ENCODE peak calls at places on chromosomes 5 and 9, in seven cellular contexts. One of them, this sample, is unnamed.

GRCh38 chr5:116938488-116938887 is 363.9 kb upstream of the SEMA6A start:
- DNase-seq in IMR-90: no peak
- DNase-seq in H9: peak
- DNase-seq in neuronal stem cell: peak
- DNase-seq in H1: no peak
- DNase-seq in mesenchymal stem cell: peak
- DNase-seq in trophoblast cell: no peak
- DNase-seq in this sample: peak

GRCh38 chr5:178340187-178340586 is 107.6 kb upstream of the PHYKPL start:
- DNase-seq in H9: no peak
- DNase-seq in IMR-90: no peak
- DNase-seq in H1: no peak
- DNase-seq in neuronal stem cell: no peak
- DNase-seq in mesenchymal stem cell: no peak
- DNase-seq in trophoblast cell: no peak
- DNase-seq in this sample: no peak

GRCh38 chr9:121026260-121026691 is 23.8 kb downstream of the C5 start:
- DNase-seq in H9: no peak
- DNase-seq in trophoblast cell: peak
- DNase-seq in IMR-90: no peak
- DNase-seq in neuronal stem cell: no peak
- DNase-seq in mesenchymal stem cell: peak
- DNase-seq in H1: no peak
- DNase-seq in this sample: no peak

GRCh38 chr9:20225841-20226240 is 396.5 kb downstream of the MLLT3 start:
- DNase-seq in mesenchymal stem cell: no peak
- DNase-seq in IMR-90: no peak
- DNase-seq in trophoblast cell: no peak
- DNase-seq in H9: no peak
- DNase-seq in H1: no peak
- DNase-seq in neuronal stem cell: no peak
- DNase-seq in this sample: no peak

GRCh38 chr9:68947842-68948569 is 65.9 kb downstream of the PRKACG start:
- DNase-seq in trophoblast cell: peak
- DNase-seq in IMR-90: no peak
- DNase-seq in H1: no peak
- DNase-seq in mesenchymal stem cell: no peak
- DNase-seq in neuronal stem cell: no peak
- DNase-seq in H9: no peak
- DNase-seq in this sample: peak

GRCh38 chr5:148452499-148453193 is 68.9 kb downstream of the FBXO38 start:
- DNase-seq in H9: no peak
- DNase-seq in trophoblast cell: no peak
- DNase-seq in H1: no peak
- DNase-seq in IMR-90: no peak
- DNase-seq in mesenchymal stem cell: no peak
- DNase-seq in neuronal stem cell: no peak
- DNase-seq in this sample: no peak

GRCh38 chr9:29212590-29213373 is 1639.5 kb upstream of the C9orf72 start:
- DNase-seq in trophoblast cell: no peak
- DNase-seq in mesenchymal stem cell: peak
- DNase-seq in H1: peak
- DNase-seq in IMR-90: no peak
- DNase-seq in neuronal stem cell: peak
- DNase-seq in H9: peak
- DNase-seq in this sample: peak

GRCh38 chr5:53991942-53992341 is 318.4 kb downstream of the ARL15 start:
- DNase-seq in mesenchymal stem cell: no peak
- DNase-seq in H9: no peak
- DNase-seq in IMR-90: no peak
- DNase-seq in H1: no peak
- DNase-seq in trophoblast cell: peak
- DNase-seq in neuronal stem cell: no peak
- DNase-seq in this sample: peak

GRCh38 chr5:150540615-150541396 is 32.9 kb downstream of the NDST1 start:
- DNase-seq in IMR-90: peak
- DNase-seq in trophoblast cell: no peak
- DNase-seq in neuronal stem cell: no peak
- DNase-seq in H9: no peak
- DNase-seq in H1: no peak
- DNase-seq in mesenchymal stem cell: peak
- DNase-seq in this sample: no peak

GRCh38 chr5:33612386-33612785 is 171.6 kb downstream of the TARS1 start:
- DNase-seq in trophoblast cell: no peak
- DNase-seq in mesenchymal stem cell: peak
- DNase-seq in IMR-90: peak
- DNase-seq in neuronal stem cell: no peak
- DNase-seq in H9: no peak
- DNase-seq in H1: no peak
- DNase-seq in this sample: no peak

GRCh38 chr9:93663877-93664548 is 87.6 kb downstream of the PHF2 start:
- DNase-seq in trophoblast cell: no peak
- DNase-seq in neuronal stem cell: no peak
- DNase-seq in mesenchymal stem cell: no peak
- DNase-seq in H9: no peak
- DNase-seq in H1: no peak
- DNase-seq in IMR-90: no peak
- DNase-seq in this sample: no peak

GRCh38 chr9:1151691-1152090 is 101.5 kb downstream of the DMRT2 start:
- DNase-seq in trophoblast cell: no peak
- DNase-seq in neuronal stem cell: no peak
- DNase-seq in mesenchymal stem cell: no peak
- DNase-seq in H9: no peak
- DNase-seq in IMR-90: no peak
- DNase-seq in H1: no peak
- DNase-seq in this sample: no peak

GRCh38 chr5:101288633-101289032 is 385.6 kb upstream of the ST8SIA4 start:
- DNase-seq in H9: no peak
- DNase-seq in IMR-90: no peak
- DNase-seq in mesenchymal stem cell: no peak
- DNase-seq in neuronal stem cell: no peak
- DNase-seq in trophoblast cell: no peak
- DNase-seq in H1: no peak
- DNase-seq in this sample: no peak

GRCh38 chr5:3899093-3899492 is 303.5 kb downstream of the IRX1 start:
- DNase-seq in trophoblast cell: no peak
- DNase-seq in H9: no peak
- DNase-seq in neuronal stem cell: no peak
- DNase-seq in H1: no peak
- DNase-seq in IMR-90: no peak
- DNase-seq in mesenchymal stem cell: no peak
- DNase-seq in this sample: peak

GRCh38 chr5:159955056-159955624 is 38.9 kb downstream of the ADRA1B start:
- DNase-seq in H1: no peak
- DNase-seq in IMR-90: no peak
- DNase-seq in trophoblast cell: peak
- DNase-seq in H9: no peak
- DNase-seq in neuronal stem cell: no peak
- DNase-seq in mesenchymal stem cell: no peak
- DNase-seq in this sample: no peak

GRCh38 chr9:68703672-68704071 is 1.4 kb upstream of the PIP5K1B start:
- DNase-seq in IMR-90: no peak
- DNase-seq in H9: no peak
- DNase-seq in mesenchymal stem cell: no peak
- DNase-seq in neuronal stem cell: no peak
- DNase-seq in trophoblast cell: no peak
- DNase-seq in H1: no peak
- DNase-seq in this sample: no peak

GRCh38 chr5:74894351-74894750 is 28.2 kb upstream of the FAM169A start:
- DNase-seq in H1: no peak
- DNase-seq in neuronal stem cell: no peak
- DNase-seq in IMR-90: no peak
- DNase-seq in mesenchymal stem cell: no peak
- DNase-seq in trophoblast cell: no peak
- DNase-seq in H9: no peak
- DNase-seq in this sample: no peak

GRCh38 chr9:70315389-70315788 is 56.6 kb downstream of the SMC5 start:
- DNase-seq in H9: no peak
- DNase-seq in neuronal stem cell: no peak
- DNase-seq in H1: no peak
- DNase-seq in trophoblast cell: peak
- DNase-seq in mesenchymal stem cell: no peak
- DNase-seq in IMR-90: peak
- DNase-seq in this sample: no peak

GRCh38 chr5:337565-338130 is 16.1 kb downstream of the AHRR start:
- DNase-seq in trophoblast cell: peak
- DNase-seq in H9: peak
- DNase-seq in H1: no peak
- DNase-seq in IMR-90: peak
- DNase-seq in mesenchymal stem cell: peak
- DNase-seq in neuronal stem cell: no peak
- DNase-seq in this sample: peak

GRCh38 chr5:158463971-158464370 is 605.0 kb upstream of the CLINT1 start:
- DNase-seq in H1: no peak
- DNase-seq in mesenchymal stem cell: no peak
- DNase-seq in IMR-90: peak
- DNase-seq in neuronal stem cell: no peak
- DNase-seq in H9: no peak
- DNase-seq in trophoblast cell: peak
- DNase-seq in this sample: no peak

GRCh38 chr9:38467404-38467803 is 43.1 kb upstream of the IGFBPL1 start:
- DNase-seq in IMR-90: no peak
- DNase-seq in H1: no peak
- DNase-seq in trophoblast cell: no peak
- DNase-seq in H9: no peak
- DNase-seq in neuronal stem cell: no peak
- DNase-seq in mesenchymal stem cell: no peak
- DNase-seq in this sample: no peak

GRCh38 chr9:84898188-84898587 is 228.7 kb downstream of the NTRK2 start:
- DNase-seq in IMR-90: no peak
- DNase-seq in H1: no peak
- DNase-seq in trophoblast cell: no peak
- DNase-seq in H9: no peak
- DNase-seq in neuronal stem cell: no peak
- DNase-seq in mesenchymal stem cell: no peak
- DNase-seq in this sample: no peak

GRCh38 chr5:107376546-107377276 is 294.0 kb downstream of the EFNA5 start:
- DNase-seq in H9: no peak
- DNase-seq in H1: no peak
- DNase-seq in neuronal stem cell: no peak
- DNase-seq in trophoblast cell: peak
- DNase-seq in IMR-90: peak
- DNase-seq in mesenchymal stem cell: peak
- DNase-seq in this sample: peak

GRCh38 chr5:141882594-141883183 is 4.5 kb upstream of the PCDH1 start:
- DNase-seq in H9: peak
- DNase-seq in trophoblast cell: no peak
- DNase-seq in IMR-90: no peak
- DNase-seq in mesenchymal stem cell: no peak
- DNase-seq in H1: peak
- DNase-seq in neuronal stem cell: no peak
- DNase-seq in this sample: peak

GRCh38 chr5:359301-359897 is 37.9 kb downstream of the AHRR start:
- DNase-seq in neuronal stem cell: no peak
- DNase-seq in H1: no peak
- DNase-seq in H9: peak
- DNase-seq in IMR-90: no peak
- DNase-seq in trophoblast cell: no peak
- DNase-seq in mesenchymal stem cell: no peak
- DNase-seq in this sample: no peak

GRCh38 chr5:93580387-93581100 is 475 bp downstream of the NR2F1-AS1 start:
- DNase-seq in IMR-90: peak
- DNase-seq in mesenchymal stem cell: peak
- DNase-seq in trophoblast cell: peak
- DNase-seq in H9: no peak
- DNase-seq in H1: no peak
- DNase-seq in neuronal stem cell: no peak
- DNase-seq in this sample: no peak

GRCh38 chr9:5756633-5757032 is 76.3 kb downstream of the ERMP1 start:
- DNase-seq in IMR-90: no peak
- DNase-seq in trophoblast cell: peak
- DNase-seq in mesenchymal stem cell: no peak
- DNase-seq in neuronal stem cell: no peak
- DNase-seq in H1: no peak
- DNase-seq in H9: no peak
- DNase-seq in this sample: no peak
- H3K18ac ChIP-seq in IMR-90: no peak
- H3K18ac ChIP-seq in trophoblast cell: no peak
- H3K18ac ChIP-seq in mesenchymal stem cell: no peak
- H3K18ac ChIP-seq in neuronal stem cell: no peak
- H3K18ac ChIP-seq in H1: no peak
- H3K18ac ChIP-seq in H9: no peak
- H3K18ac ChIP-seq in this sample: no peak

DNA sequence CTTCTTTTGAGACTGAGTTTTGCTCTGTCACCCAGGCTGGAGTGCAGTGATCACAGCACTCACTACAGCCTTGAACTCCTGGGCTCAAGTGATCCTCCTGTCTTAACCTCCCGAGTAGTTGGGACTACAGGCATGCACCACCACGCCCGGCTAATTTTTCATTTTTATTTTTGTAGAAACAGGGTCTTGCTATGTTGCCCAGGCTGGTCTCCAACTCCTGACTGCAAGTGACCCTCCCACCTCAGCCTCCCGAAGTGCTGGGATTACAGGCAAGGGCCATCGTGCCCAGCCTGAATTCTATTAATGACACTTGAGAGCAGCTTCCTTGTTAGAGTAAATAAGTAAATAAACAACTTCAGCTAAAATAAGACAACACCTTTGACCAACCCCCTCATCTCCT is 12.3 kb downstream of the ROR2 start:
- DNase-seq in IMR-90: no peak
- DNase-seq in neuronal stem cell: no peak
- DNase-seq in H1: no peak
- DNase-seq in H9: no peak
- DNase-seq in trophoblast cell: no peak
- DNase-seq in mesenchymal stem cell: no peak
- DNase-seq in this sample: no peak
- H3K18ac ChIP-seq in IMR-90: no peak
- H3K18ac ChIP-seq in neuronal stem cell: no peak
- H3K18ac ChIP-seq in H1: no peak
- H3K18ac ChIP-seq in H9: no peak
- H3K18ac ChIP-seq in trophoblast cell: no peak
- H3K18ac ChIP-seq in mesenchymal stem cell: no peak
- H3K18ac ChIP-seq in this sample: peak

GRCh38 chr9:124296094-124296493 is 38.3 kb downstream of the NEK6 start:
- DNase-seq in mesenchymal stem cell: no peak
- DNase-seq in H1: no peak
- DNase-seq in trophoblast cell: no peak
- DNase-seq in H9: no peak
- DNase-seq in IMR-90: no peak
- DNase-seq in neuronal stem cell: no peak
- DNase-seq in this sample: no peak
- H3K18ac ChIP-seq in mesenchymal stem cell: peak
- H3K18ac ChIP-seq in H1: no peak
- H3K18ac ChIP-seq in trophoblast cell: peak
- H3K18ac ChIP-seq in H9: no peak
- H3K18ac ChIP-seq in IMR-90: peak
- H3K18ac ChIP-seq in neuronal stem cell: peak
- H3K18ac ChIP-seq in this sample: no peak

DNA sequence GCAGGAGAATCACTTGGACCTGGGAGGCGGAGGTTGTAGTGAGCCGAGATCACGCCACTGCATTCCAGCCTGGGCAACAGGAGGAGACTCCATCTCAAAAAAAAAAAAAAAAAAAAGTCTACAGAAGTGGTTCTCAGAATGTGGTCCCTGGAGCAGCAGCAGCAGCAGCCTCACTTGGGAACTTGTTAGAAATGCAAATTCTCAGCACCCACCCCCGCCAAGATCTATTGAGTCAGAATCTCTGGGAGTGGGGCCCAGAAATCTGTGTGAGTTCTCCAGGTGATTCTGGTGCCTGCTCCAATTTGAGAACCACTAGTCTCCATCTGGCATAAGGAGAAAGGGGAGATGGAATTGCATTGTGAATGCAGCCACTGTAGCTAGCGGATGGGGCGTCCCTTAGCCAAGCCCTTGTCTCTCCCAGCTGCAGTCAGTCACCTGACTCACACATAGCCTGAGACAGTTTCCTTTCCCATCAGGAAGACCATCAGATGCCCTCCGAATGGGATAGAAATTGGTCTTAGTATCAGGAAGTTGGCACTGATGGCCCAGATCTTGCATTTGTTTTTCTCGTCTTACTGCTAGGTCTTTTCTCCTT is 12.2 kb upstream of the PTCH1 start:
- DNase-seq in IMR-90: no peak
- DNase-seq in trophoblast cell: no peak
- DNase-seq in mesenchymal stem cell: no peak
- DNase-seq in H9: no peak
- DNase-seq in H1: no peak
- DNase-seq in neuronal stem cell: no peak
- DNase-seq in this sample: peak
- H3K18ac ChIP-seq in IMR-90: no peak
- H3K18ac ChIP-seq in trophoblast cell: no peak
- H3K18ac ChIP-seq in mesenchymal stem cell: no peak
- H3K18ac ChIP-seq in H9: no peak
- H3K18ac ChIP-seq in H1: no peak
- H3K18ac ChIP-seq in neuronal stem cell: no peak
- H3K18ac ChIP-seq in this sample: no peak

This sample was measured in mesendoderm.